ENCODE peak calls at places on chromosomes 1 and 21, in four cellular contexts. H is foreskin keratinocyte, P is neuronal stem cell, W is OCI-LY7. Y is an unnamed sample.

GRCh38 chr1:175757381-175758015 is 14.1 kb upstream of the TNR start:
- DNase-seq in H (peak), P (peak), W (peak), Y (peak)

GRCh38 chr21:41227357-41228005 is 59.5 kb downstream of the BACE2 start:
- DNase-seq in H (no peak), P (no peak), W (no peak), Y (no peak)

GRCh38 chr1:165828581-165829329 is 1.3 kb downstream of the UCK2 start:
- DNase-seq in H (peak), P (peak), W (peak), Y (peak)

GRCh38 chr1:162023547-162024501 is at the start of gene OLFML2B:
- DNase-seq in H (peak), P (peak), W (no peak), Y (peak)

GRCh38 chr1:32919811-32920733 is 18.9 kb upstream of the TMEM54 start:
- DNase-seq in H (no peak), P (no peak), W (no peak), Y (no peak)

GRCh38 chr1:104593418-104594187 is 843.9 kb downstream of the AMY1C start:
- DNase-seq in H (no peak), P (no peak), W (peak), Y (no peak)

GRCh38 chr1:171352554-171352953 is 38.6 kb downstream of the FMO4 start:
- DNase-seq in H (no peak), P (no peak), W (no peak), Y (no peak)

GRCh38 chr1:70071597-70071996 is 133.8 kb downstream of the LRRC40 start:
- DNase-seq in H (no peak), P (no peak), W (no peak), Y (no peak)

GRCh38 chr1:98468111-98468717 is 193.3 kb upstream of the SNX7 start:
- DNase-seq in H (peak), P (peak), W (peak), Y (no peak)